ENCODE peak calls at places on chromosomes 2 and 18, in seven cellular contexts. One of them, this sample, is unnamed.

GRCh38 chr18:38966846-38967245 is 1401.2 kb upstream of the CELF4 start:
- DNase-seq in GM12891: no peak
- DNase-seq in upper lobe of left lung: no peak
- DNase-seq in prostate gland: no peak
- DNase-seq in transverse colon: no peak
- DNase-seq in suprapubic skin: no peak
- DNase-seq in sigmoid colon: no peak
- DNase-seq in this sample: no peak

GRCh38 chr2:65436169-65436824 is 3.9 kb upstream of the SPRED2 start:
- DNase-seq in upper lobe of left lung: peak
- DNase-seq in transverse colon: peak
- DNase-seq in GM12891: peak
- DNase-seq in suprapubic skin: peak
- DNase-seq in sigmoid colon: peak
- DNase-seq in prostate gland: peak
- DNase-seq in this sample: peak

GRCh38 chr2:185161701-185162100 is 563.4 kb downstream of the ZNF804A start:
- DNase-seq in prostate gland: no peak
- DNase-seq in suprapubic skin: no peak
- DNase-seq in GM12891: no peak
- DNase-seq in transverse colon: no peak
- DNase-seq in sigmoid colon: no peak
- DNase-seq in upper lobe of left lung: no peak
- DNase-seq in this sample: no peak

GRCh38 chr2:156189143-156189542 is 143.4 kb downstream of the NR4A2 start:
- DNase-seq in GM12891: no peak
- DNase-seq in suprapubic skin: no peak
- DNase-seq in sigmoid colon: no peak
- DNase-seq in prostate gland: no peak
- DNase-seq in upper lobe of left lung: no peak
- DNase-seq in transverse colon: peak
- DNase-seq in this sample: no peak

GRCh38 chr2:174611851-174612250 is 14.2 kb upstream of the WIPF1 start:
- DNase-seq in suprapubic skin: no peak
- DNase-seq in sigmoid colon: no peak
- DNase-seq in GM12891: no peak
- DNase-seq in upper lobe of left lung: no peak
- DNase-seq in transverse colon: no peak
- DNase-seq in prostate gland: no peak
- DNase-seq in this sample: no peak

GRCh38 chr2:168230389-168230788 is 17.0 kb downstream of the STK39 start:
- DNase-seq in sigmoid colon: no peak
- DNase-seq in upper lobe of left lung: no peak
- DNase-seq in suprapubic skin: no peak
- DNase-seq in transverse colon: no peak
- DNase-seq in GM12891: no peak
- DNase-seq in prostate gland: no peak
- DNase-seq in this sample: no peak

GRCh38 chr2:96795076-96795475 is 21.0 kb upstream of the CNNM3 start:
- DNase-seq in transverse colon: no peak
- DNase-seq in sigmoid colon: peak
- DNase-seq in upper lobe of left lung: no peak
- DNase-seq in suprapubic skin: no peak
- DNase-seq in prostate gland: no peak
- DNase-seq in GM12891: no peak
- DNase-seq in this sample: no peak

GRCh38 chr2:200786423-200786822 is 25.3 kb upstream of the BZW1 start:
- DNase-seq in sigmoid colon: no peak
- DNase-seq in transverse colon: no peak
- DNase-seq in GM12891: no peak
- DNase-seq in prostate gland: no peak
- DNase-seq in suprapubic skin: no peak
- DNase-seq in upper lobe of left lung: no peak
- DNase-seq in this sample: no peak

GRCh38 chr18:63150942-63151421 is 168.6 kb downstream of the BCL2 start:
- DNase-seq in suprapubic skin: no peak
- DNase-seq in transverse colon: no peak
- DNase-seq in sigmoid colon: no peak
- DNase-seq in GM12891: no peak
- DNase-seq in prostate gland: no peak
- DNase-seq in upper lobe of left lung: no peak
- DNase-seq in this sample: no peak

GRCh38 chr2:118016911-118017310 is 3.0 kb upstream of the CCDC93 start:
- DNase-seq in suprapubic skin: no peak
- DNase-seq in upper lobe of left lung: peak
- DNase-seq in prostate gland: no peak
- DNase-seq in GM12891: no peak
- DNase-seq in transverse colon: no peak
- DNase-seq in sigmoid colon: no peak
- DNase-seq in this sample: no peak

GRCh38 chr2:218387369-218388194 is 5.5 kb downstream of the SLC11A1 start:
- DNase-seq in sigmoid colon: peak
- DNase-seq in suprapubic skin: no peak
- DNase-seq in prostate gland: no peak
- DNase-seq in GM12891: no peak
- DNase-seq in upper lobe of left lung: peak
- DNase-seq in transverse colon: peak
- DNase-seq in this sample: no peak

GRCh38 chr2:162734866-162735265 is 103.7 kb downstream of the KCNH7 start:
- DNase-seq in GM12891: no peak
- DNase-seq in transverse colon: no peak
- DNase-seq in prostate gland: no peak
- DNase-seq in sigmoid colon: no peak
- DNase-seq in upper lobe of left lung: no peak
- DNase-seq in suprapubic skin: no peak
- DNase-seq in this sample: no peak

GRCh38 chr2:144256996-144257707 is 262.8 kb downstream of the ZEB2 start:
- DNase-seq in upper lobe of left lung: no peak
- DNase-seq in transverse colon: no peak
- DNase-seq in prostate gland: no peak
- DNase-seq in GM12891: no peak
- DNase-seq in suprapubic skin: no peak
- DNase-seq in sigmoid colon: no peak
- DNase-seq in this sample: no peak

GRCh38 chr2:68878071-68878711 is 7.0 kb upstream of the BMP10 start:
- DNase-seq in prostate gland: no peak
- DNase-seq in sigmoid colon: no peak
- DNase-seq in upper lobe of left lung: no peak
- DNase-seq in transverse colon: no peak
- DNase-seq in GM12891: no peak
- DNase-seq in suprapubic skin: no peak
- DNase-seq in this sample: no peak

GRCh38 chr2:120702061-120702460 is 33.6 kb upstream of the GLI2 start:
- DNase-seq in prostate gland: no peak
- DNase-seq in GM12891: no peak
- DNase-seq in upper lobe of left lung: no peak
- DNase-seq in suprapubic skin: no peak
- DNase-seq in transverse colon: no peak
- DNase-seq in sigmoid colon: peak
- DNase-seq in this sample: no peak

GRCh38 chr2:120701096-120701860 is 34.4 kb upstream of the GLI2 start:
- DNase-seq in prostate gland: no peak
- DNase-seq in upper lobe of left lung: no peak
- DNase-seq in sigmoid colon: peak
- DNase-seq in GM12891: no peak
- DNase-seq in transverse colon: no peak
- DNase-seq in suprapubic skin: no peak
- DNase-seq in this sample: no peak

GRCh38 chr2:120704696-120705095 is 31.0 kb upstream of the GLI2 start:
- DNase-seq in GM12891: no peak
- DNase-seq in sigmoid colon: peak
- DNase-seq in transverse colon: no peak
- DNase-seq in upper lobe of left lung: no peak
- DNase-seq in prostate gland: no peak
- DNase-seq in suprapubic skin: peak
- DNase-seq in this sample: no peak

GRCh38 chr2:120702751-120703150 is 32.9 kb upstream of the GLI2 start:
- DNase-seq in sigmoid colon: peak
- DNase-seq in suprapubic skin: no peak
- DNase-seq in prostate gland: no peak
- DNase-seq in transverse colon: no peak
- DNase-seq in upper lobe of left lung: no peak
- DNase-seq in GM12891: no peak
- DNase-seq in this sample: no peak

DNA sequence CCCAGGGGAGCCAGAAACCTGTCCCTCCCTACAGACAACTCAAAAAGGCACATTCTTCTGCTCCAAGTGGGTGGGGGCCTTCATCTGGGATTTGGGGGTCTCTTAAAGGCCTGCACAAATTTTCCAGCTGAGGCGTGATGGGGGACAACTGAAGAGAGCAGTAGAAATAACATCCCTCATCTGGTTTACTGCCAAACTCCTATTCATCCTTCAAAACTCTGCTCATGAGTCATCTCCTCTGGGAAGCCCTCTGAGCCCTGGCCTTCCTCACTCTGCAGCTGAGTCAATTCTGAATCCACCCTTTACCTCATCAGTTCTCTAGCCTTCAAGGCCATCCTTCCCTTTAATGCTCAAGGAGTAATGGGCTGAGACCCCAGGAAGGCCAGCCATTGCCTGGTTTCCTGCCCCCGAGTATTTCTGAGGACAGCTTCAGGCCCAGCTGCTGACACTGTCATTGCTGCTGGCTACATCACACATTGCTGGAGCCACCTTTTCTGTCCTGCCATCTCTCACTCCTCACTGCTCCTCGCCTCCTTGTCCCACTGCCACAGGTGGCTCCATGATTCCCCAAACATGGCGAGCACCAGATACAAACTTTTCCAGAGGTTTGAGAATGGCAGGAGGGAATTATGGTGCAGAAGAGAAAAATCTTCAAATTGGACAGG is 32.2 kb upstream of the GLI2 start:
- DNase-seq in suprapubic skin: no peak
- DNase-seq in sigmoid colon: peak
- DNase-seq in transverse colon: no peak
- DNase-seq in GM12891: no peak
- DNase-seq in upper lobe of left lung: no peak
- DNase-seq in prostate gland: no peak
- DNase-seq in this sample: no peak
- TF ChIP-seq POLR2AphosphoS5 in suprapubic skin: no peak
- TF ChIP-seq POLR2AphosphoS5 in sigmoid colon: no peak
- TF ChIP-seq POLR2AphosphoS5 in transverse colon: no peak
- TF ChIP-seq POLR2AphosphoS5 in GM12891: no peak
- TF ChIP-seq POLR2AphosphoS5 in upper lobe of left lung: no peak
- TF ChIP-seq POLR2AphosphoS5 in prostate gland: no peak
- TF ChIP-seq POLR2AphosphoS5 in this sample: no peak

DNA sequence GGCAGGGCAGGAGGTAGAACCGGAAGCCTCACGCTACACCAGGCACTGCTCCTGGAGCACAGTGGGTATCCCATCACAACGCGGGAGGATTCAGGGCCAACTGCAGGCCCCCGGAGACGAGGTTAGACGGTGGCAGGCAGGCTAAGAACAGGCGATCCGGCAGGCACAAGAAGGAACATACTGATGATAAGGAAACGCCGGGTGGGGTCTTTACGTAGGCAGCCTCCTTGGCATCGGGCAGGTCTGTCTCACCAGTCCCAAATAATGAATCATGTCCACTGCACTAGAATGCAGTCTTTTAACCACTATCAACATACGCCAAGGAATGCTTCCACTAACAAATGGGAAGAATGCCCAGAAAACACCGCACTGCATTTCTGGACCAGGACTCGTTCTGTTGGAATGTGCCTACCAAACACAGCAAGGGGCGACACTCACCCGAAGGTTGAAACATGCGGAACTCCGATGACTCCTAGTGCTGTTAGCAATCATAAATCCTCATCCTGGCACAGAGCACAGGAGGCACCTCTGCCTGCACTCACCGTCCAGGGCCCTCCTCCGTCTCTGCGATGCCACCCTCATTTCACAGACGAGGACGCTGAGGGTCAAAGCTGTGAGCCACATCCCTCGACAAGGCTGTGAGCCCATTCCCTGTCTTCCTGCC is 35.2 kb downstream of the ZNF516 start:
- DNase-seq in sigmoid colon: peak
- DNase-seq in transverse colon: no peak
- DNase-seq in prostate gland: peak
- DNase-seq in suprapubic skin: peak
- DNase-seq in GM12891: no peak
- DNase-seq in upper lobe of left lung: peak
- DNase-seq in this sample: no peak
- TF ChIP-seq POLR2A in sigmoid colon: no peak
- TF ChIP-seq POLR2A in transverse colon: no peak
- TF ChIP-seq POLR2A in prostate gland: no peak
- TF ChIP-seq POLR2A in suprapubic skin: no peak
- TF ChIP-seq POLR2A in GM12891: no peak
- TF ChIP-seq POLR2A in upper lobe of left lung: no peak
- TF ChIP-seq POLR2A in this sample: no peak

DNA sequence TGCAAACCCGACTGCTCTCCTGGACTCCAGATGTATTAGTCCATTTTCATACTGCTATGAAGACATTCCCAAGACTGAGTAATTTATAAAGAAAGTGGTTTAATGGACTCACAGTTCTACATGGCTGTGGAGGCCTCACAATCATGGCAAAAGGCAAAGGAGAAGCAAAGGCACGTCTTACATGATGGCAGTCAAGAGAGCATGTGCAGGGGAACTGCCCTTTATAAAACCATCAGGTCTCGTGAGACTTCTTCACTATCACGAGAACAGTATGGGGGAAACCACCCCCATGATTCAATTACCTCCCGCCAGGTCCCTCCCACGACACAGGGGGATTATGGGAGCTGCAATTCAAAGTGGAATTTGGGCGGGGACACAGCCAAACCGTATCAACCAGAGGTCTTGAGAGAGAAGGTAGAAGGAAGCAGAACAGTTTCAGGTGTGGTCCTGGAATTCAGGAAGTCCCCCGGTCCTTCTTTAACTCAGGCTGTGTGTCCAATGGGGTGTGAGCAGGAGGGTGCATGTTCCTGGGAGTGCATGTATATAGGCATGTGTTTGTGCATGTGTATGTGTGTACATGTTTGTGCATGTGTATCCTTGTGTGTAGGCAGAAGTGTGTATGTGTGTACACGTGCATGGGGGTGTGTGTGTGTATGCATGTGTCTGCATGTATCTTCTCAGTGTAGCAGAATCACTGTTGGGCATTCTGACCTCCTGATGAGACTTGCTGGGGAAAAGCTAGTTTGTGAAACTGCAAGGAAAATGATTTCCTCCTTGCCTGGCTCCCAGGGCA is 46.2 kb downstream of the GREB1 start:
- DNase-seq in upper lobe of left lung: no peak
- DNase-seq in suprapubic skin: no peak
- DNase-seq in transverse colon: no peak
- DNase-seq in sigmoid colon: peak
- DNase-seq in GM12891: no peak
- DNase-seq in prostate gland: no peak
- DNase-seq in this sample: no peak
- TF ChIP-seq POLR2AphosphoS5 in upper lobe of left lung: no peak
- TF ChIP-seq POLR2AphosphoS5 in suprapubic skin: no peak
- TF ChIP-seq POLR2AphosphoS5 in transverse colon: no peak
- TF ChIP-seq POLR2AphosphoS5 in sigmoid colon: no peak
- TF ChIP-seq POLR2AphosphoS5 in GM12891: no peak
- TF ChIP-seq POLR2AphosphoS5 in prostate gland: no peak
- TF ChIP-seq POLR2AphosphoS5 in this sample: no peak

DNA sequence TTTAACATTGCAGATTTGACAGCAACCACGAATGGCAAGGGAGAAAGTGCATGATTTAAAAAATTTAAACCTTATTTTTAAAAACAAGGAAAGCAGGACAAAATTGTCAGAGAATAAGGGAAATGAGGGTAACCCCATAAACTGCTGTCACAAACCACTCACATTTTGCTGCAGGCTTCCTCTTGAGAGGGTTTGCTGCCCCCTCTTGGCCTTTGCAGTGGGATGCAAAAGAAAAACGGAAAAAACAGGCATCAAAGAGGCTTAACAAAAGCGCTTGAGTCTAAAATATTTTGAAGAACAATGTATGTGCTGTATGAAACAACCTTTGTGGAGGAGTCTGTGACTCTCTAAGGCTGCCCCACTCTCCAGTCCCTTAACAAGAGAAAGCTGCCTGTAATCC is 91.6 kb downstream of the TMX3 start:
- DNase-seq in prostate gland: peak
- DNase-seq in upper lobe of left lung: no peak
- DNase-seq in sigmoid colon: peak
- DNase-seq in suprapubic skin: no peak
- DNase-seq in GM12891: peak
- DNase-seq in transverse colon: no peak
- DNase-seq in this sample: no peak
- TF ChIP-seq POLR2A in prostate gland: no peak
- TF ChIP-seq POLR2A in upper lobe of left lung: no peak
- TF ChIP-seq POLR2A in sigmoid colon: no peak
- TF ChIP-seq POLR2A in suprapubic skin: no peak
- TF ChIP-seq POLR2A in GM12891: no peak
- TF ChIP-seq POLR2A in transverse colon: no peak
- TF ChIP-seq POLR2A in this sample: no peak

This sample was measured in breast epithelium.